ENCODE peak calls at places on chromosomes 1 and 21, in four cellular contexts. A, R, K and L are unnamed samples.

GRCh38 chr1:152466217-152466616 is 44.4 kb upstream of the LCE5A start:
- DNase-seq in A (no peak), R (no peak), K (no peak), L (no peak)

GRCh38 chr1:25634896-25635295 is 18.3 kb downstream of the MAN1C1 start:
- DNase-seq in A (no peak), R (no peak), K (no peak), L (no peak)

GRCh38 chr1:205488074-205488723 is 16.3 kb upstream of the CDK18 start:
- DNase-seq in K (peak), R (no peak), A (peak), L (peak)

GRCh38 chr1:220441211-220441610 is 86.7 kb upstream of the MARK1 start:
- DNase-seq in A (no peak), K (no peak), R (no peak), L (no peak)

GRCh38 chr1:119462964-119463363 is 44.0 kb upstream of the HSD3B1 start:
- DNase-seq in R (no peak), K (no peak), A (no peak), L (no peak)

GRCh38 chr1:18484726-18485125 is 4.0 kb downstream of the KLHDC7A start:
- DNase-seq in R (no peak), A (no peak), K (no peak), L (no peak)

GRCh38 chr21:28135646-28136045 is 857.0 kb downstream of the LTN1 start:
- DNase-seq in R (no peak), A (no peak), K (peak), L (no peak)

GRCh38 chr1:209215826-209216225 is 367.7 kb upstream of the CAMK1G start:
- DNase-seq in A (no peak), K (no peak), R (no peak), L (no peak)

GRCh38 chr1:215890438-215890837 is 323.3 kb downstream of the KCTD3 start:
- DNase-seq in R (no peak), A (no peak), K (no peak), L (no peak)

GRCh38 chr1:215891673-215892072 is 324.6 kb downstream of the KCTD3 start:
- DNase-seq in R (no peak), K (no peak), A (no peak), L (no peak)

GRCh38 chr1:215891266-215891665 is 324.2 kb downstream of the KCTD3 start:
- DNase-seq in K (no peak), A (no peak), R (peak), L (no peak)

GRCh38 chr1:215887618-215888017 is 320.5 kb downstream of the KCTD3 start:
- DNase-seq in R (no peak), A (no peak), K (no peak), L (no peak)

GRCh38 chr1:215888159-215888558 is 321.1 kb downstream of the KCTD3 start:
- DNase-seq in A (no peak), K (no peak), R (no peak), L (no peak)
- TF ChIP-seq CTCF in A (no peak), K (no peak), R (peak), L (no peak)

GRCh38 chr1:37807220-37807554 is 403 bp upstream of the C1orf122 start:
- DNase-seq in A (no peak), R (no peak), K (no peak), L (no peak)

GRCh38 chr1:37809942-37810341 is 1.9 kb upstream of the YRDC start:
- DNase-seq in R (no peak), A (no peak), K (no peak), L (no peak)

GRCh38 chr1:37811027-37811655 is 3.1 kb upstream of the YRDC start:
- DNase-seq in K (peak), A (peak), R (peak), L (peak)

GRCh38 chr1:37807555-37808368 is at the start of the genes C1orf122 and YRDC:
- DNase-seq in K (peak), R (peak), A (peak), L (peak)

GRCh38 chr1:37808369-37809319 is 636 bp upstream of the YRDC start:
- DNase-seq in A (peak), R (peak), K (peak), L (peak)
- TF ChIP-seq CTCF in A (no peak), R (peak), K (no peak), L (no peak)

GRCh38 chr1:234608026-234608719 is 1.8 kb downstream of the IRF2BP2 start:
- DNase-seq in A (peak), K (peak), R (peak), L (peak)
- TF ChIP-seq CTCF in A (no peak), K (no peak), R (peak), L (no peak)

GRCh38 chr1:156692958-156693857 is 12.2 kb downstream of the CRABP2 start:
- DNase-seq in K (peak), A (peak), R (no peak), L (peak)

GRCh38 chr1:156692409-156692957 is 12.9 kb downstream of the CRABP2 start:
- DNase-seq in A (peak), K (no peak), R (no peak), L (peak)

GRCh38 chr1:156690673-156691032 is 13.4 kb upstream of the NES start:
- DNase-seq in A (no peak), K (no peak), R (no peak), L (no peak)

GRCh38 chr1:156691216-156691615 is 14.0 kb upstream of the NES start:
- DNase-seq in A (no peak), R (no peak), K (no peak), L (no peak)

DNA sequence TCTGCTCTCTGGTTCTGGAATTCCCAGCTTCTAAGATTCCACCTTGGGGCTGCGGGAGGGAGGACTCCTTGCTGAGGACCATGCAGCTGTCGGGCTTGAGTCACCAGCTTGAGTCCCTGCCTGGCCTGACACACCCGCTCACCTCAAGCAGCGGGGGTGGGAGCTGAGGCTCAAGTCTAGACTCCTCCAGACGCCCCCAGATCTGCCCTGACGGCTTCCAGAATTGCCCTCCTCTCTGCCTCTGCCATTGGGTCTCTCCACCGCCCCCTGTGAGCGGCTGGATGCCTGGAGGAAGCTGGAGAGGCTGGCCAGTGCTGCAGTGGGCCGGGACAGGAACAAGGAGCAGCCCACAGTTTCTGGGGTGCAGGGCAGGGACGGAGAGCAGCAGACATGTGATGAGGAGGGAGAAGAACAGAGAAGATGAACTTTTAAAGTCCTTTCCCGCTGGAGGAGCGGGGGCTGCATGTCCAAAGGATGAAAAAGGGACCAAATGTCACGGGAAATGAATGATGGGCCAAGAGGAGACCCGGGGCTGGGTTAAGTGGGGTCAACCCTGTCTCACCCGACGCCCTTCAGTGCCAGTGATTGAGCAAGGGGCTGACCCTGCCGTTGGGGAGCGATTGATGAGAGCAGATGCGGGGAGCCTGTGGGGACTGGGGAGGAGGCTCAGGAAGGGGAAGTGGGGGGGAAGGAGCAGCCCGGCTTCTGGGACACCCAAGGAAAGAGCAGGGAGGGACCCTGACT is 13.5 kb downstream of the CRABP2 start:
- DNase-seq in K (peak), R (no peak), A (peak), L (no peak)
- TF ChIP-seq CTCF in K (no peak), R (no peak), A (no peak), L (no peak)

DNA sequence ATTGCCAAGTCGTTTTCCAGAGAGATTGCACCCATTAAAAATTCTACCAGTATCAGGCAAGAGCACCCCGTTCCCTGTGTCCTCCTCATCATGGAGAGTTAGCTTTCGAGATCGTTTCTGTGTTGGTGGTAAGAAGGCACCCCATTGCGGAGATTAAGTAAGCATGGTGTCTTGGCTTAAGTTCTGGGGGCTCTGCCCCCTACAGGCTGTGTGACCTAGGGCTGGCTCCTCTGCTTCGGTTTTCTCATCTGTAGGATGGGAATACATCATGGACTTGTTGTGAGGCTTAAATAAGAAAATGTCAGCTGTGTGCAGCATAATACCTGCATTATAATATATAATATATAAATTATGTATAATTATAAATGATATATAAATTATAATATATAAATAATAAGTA is 36.8 kb upstream of the TENT5C start:
- DNase-seq in A (no peak), R (no peak), K (no peak), L (no peak)
- TF ChIP-seq CTCF in A (no peak), R (peak), K (no peak), L (no peak)